ENCODE peak calls at places on chromosomes 4 and X, in five cellular contexts. J, K, X, C and L are unnamed samples.

GRCh38 chr4:187128226-187128625 is 404.6 kb upstream of the FAT1 start:
- DNase-seq in J (peak; percentile 82), K (peak; percentile 40), X (no peak), C (no peak), L (no peak)

GRCh38 chrX:41472231-41472815 is 25.2 kb downstream of the NYX start:
- DNase-seq in J (peak; percentile 30), K (no peak), X (no peak), C (no peak), L (no peak)

GRCh38 chrX:35104626-35105025 is 162.0 kb downstream of the FAM47B start:
- DNase-seq in J (peak; percentile 39), K (no peak), X (no peak), C (peak; percentile 6), L (no peak)

GRCh38 chrX:15525664-15526416 is 25.2 kb downstream of the BMX start:
- DNase-seq in J (no peak), K (peak; percentile 43), X (no peak), C (no peak), L (no peak)

GRCh38 chr4:136741468-136741867 is 790.8 kb downstream of the PCDH18 start:
- DNase-seq in J (peak; percentile 38), K (peak; percentile 57), X (no peak), C (no peak), L (no peak)

GRCh38 chr4:85607624-85608023 is 132.7 kb downstream of the ARHGAP24 start:
- DNase-seq in J (no peak), K (no peak), X (peak; percentile 80), C (no peak), L (no peak)

GRCh38 chr4:170698334-170698733 is 608.6 kb upstream of the AADAT start:
- DNase-seq in J (no peak), K (no peak), X (peak; percentile 57), C (no peak), L (no peak)

GRCh38 chrX:119948381-119948780 is 4.8 kb upstream of the NKAP start:
- DNase-seq in J (no peak), K (peak; percentile 7), X (no peak), C (no peak), L (no peak)

GRCh38 chr4:17260395-17260907 is 251.4 kb downstream of the QDPR start:
- DNase-seq in J (peak; percentile 20), K (no peak), X (peak; percentile 15), C (no peak), L (no peak)

GRCh38 chrX:107840971-107841370 is 15.3 kb downstream of the MID2 start:
- DNase-seq in J (no peak), K (no peak), X (no peak), C (no peak), L (no peak)

GRCh38 chr4:28106155-28106554 is 1245.5 kb downstream of the STIM2 start:
- DNase-seq in J (no peak), K (no peak), X (no peak), C (no peak), L (no peak)

GRCh38 chrX:78886550-78886949 is 58.6 kb upstream of the P2RY10 start:
- DNase-seq in J (no peak), K (peak; percentile 48), X (peak; percentile 38), C (no peak), L (peak; percentile 0)
- TF ChIP-seq CTCF in J (no peak), K (peak; percentile 61), X (no peak), C (no peak), L (peak; percentile 28)

DNA sequence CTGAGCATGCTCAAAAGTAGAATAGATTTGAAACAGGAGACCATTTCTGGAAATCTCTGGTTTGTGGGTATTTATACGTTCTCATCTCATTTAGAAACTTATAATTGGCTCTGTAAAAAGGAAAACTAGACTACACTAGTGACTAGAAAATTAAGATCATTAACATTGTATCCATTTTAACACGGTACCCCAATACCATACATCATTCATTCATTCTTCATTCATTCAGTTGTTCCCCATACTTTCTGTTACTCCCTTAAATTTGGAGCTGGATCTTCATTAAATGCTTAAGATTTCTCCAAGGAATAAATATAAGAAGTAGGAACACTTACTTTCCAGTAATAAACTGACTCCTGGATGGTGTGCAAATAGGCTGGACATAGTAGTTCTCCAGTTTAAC is 1.3 kb downstream of the ARSJ start:
- DNase-seq in J (no peak), K (no peak), X (no peak), C (no peak), L (no peak)
- H3K4me3 ChIP-seq in J (peak overlapping the region; percentile 62), K (peak overlapping the region; percentile 74), X (no peak overlapping the region), C (peak overlapping the region; percentile 83), L (peak overlapping the region; percentile 81)

GRCh38 chr4:93063325-93063724 is 759.6 kb downstream of the GRID2 start:
- DNase-seq in J (no peak), K (peak; percentile 5), X (no peak), C (no peak), L (no peak)
- TF ChIP-seq CTCF in J (no peak), K (no peak), X (no peak), C (no peak), L (no peak)

GRCh38 chrX:70970482-70970999 is 39.6 kb upstream of the SLC7A3 start:
- DNase-seq in J (peak; percentile 4), K (peak; percentile 49), X (peak; percentile 1), C (no peak), L (no peak)
- H3K4me3 ChIP-seq in J (no peak overlapping the region), K (no peak overlapping the region), X (no peak overlapping the region), C (no peak overlapping the region), L (no peak overlapping the region)

DNA sequence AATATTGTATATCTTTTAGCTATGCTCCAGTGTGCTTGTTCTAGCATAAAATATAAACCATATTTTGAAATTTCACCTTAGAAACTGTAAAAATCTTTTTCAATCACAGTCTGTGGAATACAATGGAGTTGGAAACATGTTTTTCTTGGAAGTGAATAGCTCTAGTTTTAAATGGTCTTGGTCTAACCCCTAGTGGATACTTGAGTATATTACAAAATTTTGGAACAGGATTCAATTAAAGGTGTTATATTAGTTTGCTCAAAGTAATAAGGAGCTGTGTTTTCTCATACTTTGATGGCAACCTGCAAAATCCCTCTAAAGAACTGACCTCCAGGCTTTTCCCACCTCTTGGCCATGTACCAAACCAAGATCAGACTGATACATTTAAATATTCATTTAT is 48.2 kb downstream of the STK26 start:
- DNase-seq in J (peak; percentile 5), K (peak; percentile 37), X (no peak), C (no peak), L (no peak)
- TF ChIP-seq CTCF in J (peak; percentile 20), K (peak; percentile 58), X (peak; percentile 12), C (no peak), L (no peak)

DNA sequence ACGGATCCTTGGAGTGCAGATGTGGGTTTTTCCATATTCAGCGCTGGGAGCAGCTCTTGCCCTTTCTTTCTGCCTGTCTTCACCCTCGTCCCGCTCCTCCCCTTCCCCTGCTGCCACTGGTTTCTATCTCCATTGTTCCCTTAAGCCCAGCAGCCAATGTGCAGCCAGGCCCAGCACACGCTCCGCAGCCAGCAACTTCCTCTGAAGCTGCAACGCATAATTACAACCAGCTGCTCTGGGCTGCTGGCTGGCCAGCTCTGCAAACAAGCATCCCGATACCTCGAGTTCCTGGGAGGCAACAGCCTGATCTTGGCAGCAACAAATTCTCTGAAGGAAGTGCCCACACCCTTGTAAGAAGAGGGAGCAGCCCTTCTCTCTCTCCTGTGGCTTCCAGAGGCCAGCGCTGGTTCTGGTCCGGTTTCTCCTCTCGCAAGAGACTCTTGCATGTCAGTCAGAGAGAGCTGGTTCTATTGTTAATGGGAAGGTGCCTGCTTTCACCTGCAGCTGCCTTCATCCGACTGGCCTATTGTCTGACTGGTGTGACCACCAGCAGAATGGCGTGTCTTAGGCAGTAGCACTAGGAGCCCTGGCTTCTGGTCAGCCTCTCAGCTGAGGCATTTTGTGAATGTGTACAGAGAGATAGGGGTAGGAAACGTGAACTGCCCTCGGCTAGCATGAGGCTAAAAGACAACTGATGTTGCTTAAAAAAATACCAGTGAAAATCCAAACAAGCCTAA is 83.8 kb upstream of the MAML3 start:
- DNase-seq in J (peak; percentile 96), K (no peak), X (no peak), C (peak; percentile 88), L (peak; percentile 89)
- H3K4me3 ChIP-seq in J (peak overlapping the region; percentile 28), K (no peak overlapping the region), X (no peak overlapping the region), C (peak overlapping the region; percentile 37), L (no peak overlapping the region)

GRCh38 chr4:6538111-6538510 is 36.9 kb upstream of the MAN2B2 start:
- DNase-seq in J (no peak), K (no peak), X (no peak), C (no peak), L (no peak)
- TF ChIP-seq CTCF in J (no peak), K (no peak), X (no peak), C (no peak), L (no peak)

GRCh38 chr4:105674011-105674410 is 34.5 kb downstream of the INTS12 start:
- DNase-seq in J (no peak), K (peak; percentile 51), X (no peak), C (no peak), L (no peak)
- H3K4me3 ChIP-seq in J (no peak overlapping the region), K (no peak overlapping the region), X (no peak overlapping the region), C (no peak overlapping the region), L (no peak overlapping the region)